ENCODE peak calls at places on chromosomes 13 and 19, in four cellular contexts. One of them, this sample, is unnamed.

GRCh38 chr19:18697680-18698079 is 14.2 kb downstream of the CRTC1 start:
- DNase-seq in RCC 7860: no peak
- DNase-seq in IMR-90: no peak
- DNase-seq in WTC11: no peak
- DNase-seq in this sample: no peak

GRCh38 chr19:38852231-38853044 is 2.7 kb upstream of the HNRNPL start:
- DNase-seq in IMR-90: peak
- DNase-seq in WTC11: peak
- DNase-seq in RCC 7860: peak
- DNase-seq in this sample: peak

GRCh38 chr19:2251577-2252480 is 2.7 kb downstream of the AMH start:
- DNase-seq in RCC 7860: no peak
- DNase-seq in WTC11: no peak
- DNase-seq in IMR-90: no peak
- DNase-seq in this sample: no peak

GRCh38 chr13:51271008-51271407 is 48.8 kb downstream of the FAM124A start:
- DNase-seq in WTC11: no peak
- DNase-seq in IMR-90: no peak
- DNase-seq in RCC 7860: no peak
- DNase-seq in this sample: no peak

GRCh38 chr13:60094385-60095088 is 69.2 kb downstream of the DIAPH3 start:
- DNase-seq in RCC 7860: no peak
- DNase-seq in WTC11: no peak
- DNase-seq in IMR-90: no peak
- DNase-seq in this sample: no peak

GRCh38 chr19:42115705-42116104 is 16.5 kb downstream of the POU2F2 start:
- DNase-seq in IMR-90: no peak
- DNase-seq in RCC 7860: no peak
- DNase-seq in WTC11: no peak
- DNase-seq in this sample: no peak

GRCh38 chr13:52156724-52157251 is 2.6 kb downstream of the NEK3 start:
- DNase-seq in IMR-90: peak
- DNase-seq in RCC 7860: no peak
- DNase-seq in WTC11: no peak
- DNase-seq in this sample: no peak

GRCh38 chr19:23832717-23833327 is 74.1 kb upstream of the ZNF681 start:
- DNase-seq in IMR-90: no peak
- DNase-seq in RCC 7860: no peak
- DNase-seq in WTC11: no peak
- DNase-seq in this sample: no peak

GRCh38 chr13:43154083-43154739 is 130.8 kb downstream of the DNAJC15 start:
- DNase-seq in RCC 7860: no peak
- DNase-seq in WTC11: no peak
- DNase-seq in IMR-90: no peak
- DNase-seq in this sample: no peak